ENCODE peak calls at places on chromosomes 7 and 10, in nine cellular contexts. One of them, this sample, is unnamed.

GRCh38 chr10:70537398-70538194 is 59.0 kb downstream of the PALD1 start:
- DNase-seq in RCC 7860: no peak
- DNase-seq in amniotic stem cell: no peak
- DNase-seq in prostate gland: no peak
- DNase-seq in T-helper 1 cell: no peak
- DNase-seq in left ventricle myocardium inferior: no peak
- DNase-seq in breast epithelium: no peak
- DNase-seq in activated CD8-positive, alpha-beta memory T cell treated with anti-CD3 and anti-CD28 coated beads, Interleukin-2, amount 50 U/mL, for 48 hours: no peak
- DNase-seq in T-helper 9 cell: no peak
- DNase-seq in this sample: no peak

GRCh38 chr10:109018892-109019507 is 904.3 kb downstream of the XPNPEP1 start:
- DNase-seq in RCC 7860: no peak
- DNase-seq in amniotic stem cell: no peak
- DNase-seq in prostate gland: no peak
- DNase-seq in T-helper 1 cell: no peak
- DNase-seq in left ventricle myocardium inferior: no peak
- DNase-seq in breast epithelium: no peak
- DNase-seq in activated CD8-positive, alpha-beta memory T cell treated with anti-CD3 and anti-CD28 coated beads, Interleukin-2, amount 50 U/mL, for 48 hours: no peak
- DNase-seq in T-helper 9 cell: no peak
- DNase-seq in this sample: no peak

GRCh38 chr10:78362406-78363022 is 328.9 kb downstream of the RPS24 start:
- DNase-seq in RCC 7860: no peak
- DNase-seq in amniotic stem cell: no peak
- DNase-seq in prostate gland: no peak
- DNase-seq in T-helper 1 cell: peak; percentile 19
- DNase-seq in left ventricle myocardium inferior: peak; percentile 26
- DNase-seq in breast epithelium: no peak
- DNase-seq in activated CD8-positive, alpha-beta memory T cell treated with anti-CD3 and anti-CD28 coated beads, Interleukin-2, amount 50 U/mL, for 48 hours: no peak
- DNase-seq in T-helper 9 cell: no peak
- DNase-seq in this sample: no peak

GRCh38 chr10:78178397-78178796 is 144.7 kb downstream of the RPS24 start:
- DNase-seq in RCC 7860: no peak
- DNase-seq in amniotic stem cell: no peak
- DNase-seq in prostate gland: no peak
- DNase-seq in T-helper 1 cell: no peak
- DNase-seq in left ventricle myocardium inferior: no peak
- DNase-seq in breast epithelium: no peak
- DNase-seq in activated CD8-positive, alpha-beta memory T cell treated with anti-CD3 and anti-CD28 coated beads, Interleukin-2, amount 50 U/mL, for 48 hours: no peak
- DNase-seq in T-helper 9 cell: no peak
- DNase-seq in this sample: no peak

GRCh38 chr7:108234981-108235450 is 104.9 kb upstream of the LAMB4 start:
- DNase-seq in RCC 7860: no peak
- DNase-seq in amniotic stem cell: no peak
- DNase-seq in prostate gland: no peak
- DNase-seq in T-helper 1 cell: no peak
- DNase-seq in left ventricle myocardium inferior: no peak
- DNase-seq in breast epithelium: no peak
- DNase-seq in activated CD8-positive, alpha-beta memory T cell treated with anti-CD3 and anti-CD28 coated beads, Interleukin-2, amount 50 U/mL, for 48 hours: no peak
- DNase-seq in T-helper 9 cell: no peak
- DNase-seq in this sample: no peak

GRCh38 chr7:125355899-125356298 is 426.3 kb upstream of the POT1 start:
- DNase-seq in RCC 7860: peak; percentile 43
- DNase-seq in amniotic stem cell: no peak
- DNase-seq in prostate gland: no peak
- DNase-seq in T-helper 1 cell: no peak
- DNase-seq in left ventricle myocardium inferior: no peak
- DNase-seq in breast epithelium: no peak
- DNase-seq in activated CD8-positive, alpha-beta memory T cell treated with anti-CD3 and anti-CD28 coated beads, Interleukin-2, amount 50 U/mL, for 48 hours: no peak
- DNase-seq in T-helper 9 cell: no peak
- DNase-seq in this sample: no peak

GRCh38 chr10:90930070-90930837 is 9.4 kb upstream of the ANKRD1 start:
- DNase-seq in RCC 7860: no peak
- DNase-seq in amniotic stem cell: peak; percentile 77
- DNase-seq in prostate gland: peak; percentile 61
- DNase-seq in T-helper 1 cell: no peak
- DNase-seq in left ventricle myocardium inferior: peak; percentile 24
- DNase-seq in breast epithelium: no peak
- DNase-seq in activated CD8-positive, alpha-beta memory T cell treated with anti-CD3 and anti-CD28 coated beads, Interleukin-2, amount 50 U/mL, for 48 hours: no peak
- DNase-seq in T-helper 9 cell: no peak
- DNase-seq in this sample: no peak

GRCh38 chr7:149772236-149772820 is 1.1 kb downstream of the ZNF467 start:
- DNase-seq in RCC 7860: no peak
- DNase-seq in amniotic stem cell: no peak
- DNase-seq in prostate gland: no peak
- DNase-seq in T-helper 1 cell: no peak
- DNase-seq in left ventricle myocardium inferior: no peak
- DNase-seq in breast epithelium: no peak
- DNase-seq in activated CD8-positive, alpha-beta memory T cell treated with anti-CD3 and anti-CD28 coated beads, Interleukin-2, amount 50 U/mL, for 48 hours: no peak
- DNase-seq in T-helper 9 cell: peak; percentile 12
- DNase-seq in this sample: no peak

GRCh38 chr10:73590881-73591577 is at the start of gene USP54:
- DNase-seq in RCC 7860: peak; percentile 86
- DNase-seq in amniotic stem cell: peak; percentile 9
- DNase-seq in prostate gland: no peak
- DNase-seq in T-helper 1 cell: peak; percentile 55
- DNase-seq in left ventricle myocardium inferior: no peak
- DNase-seq in breast epithelium: no peak
- DNase-seq in activated CD8-positive, alpha-beta memory T cell treated with anti-CD3 and anti-CD28 coated beads, Interleukin-2, amount 50 U/mL, for 48 hours: no peak
- DNase-seq in T-helper 9 cell: no peak
- DNase-seq in this sample: no peak

GRCh38 chr7:20113423-20114027 is 103.7 kb downstream of the MACC1 start:
- DNase-seq in RCC 7860: no peak
- DNase-seq in amniotic stem cell: no peak
- DNase-seq in prostate gland: no peak
- DNase-seq in T-helper 1 cell: no peak
- DNase-seq in left ventricle myocardium inferior: no peak
- DNase-seq in breast epithelium: no peak
- DNase-seq in activated CD8-positive, alpha-beta memory T cell treated with anti-CD3 and anti-CD28 coated beads, Interleukin-2, amount 50 U/mL, for 48 hours: no peak
- DNase-seq in T-helper 9 cell: no peak
- DNase-seq in this sample: no peak

GRCh38 chr7:50940621-50941020 is 157.9 kb upstream of the GRB10 start:
- DNase-seq in RCC 7860: no peak
- DNase-seq in amniotic stem cell: no peak
- DNase-seq in prostate gland: no peak
- DNase-seq in T-helper 1 cell: no peak
- DNase-seq in left ventricle myocardium inferior: no peak
- DNase-seq in breast epithelium: no peak
- DNase-seq in activated CD8-positive, alpha-beta memory T cell treated with anti-CD3 and anti-CD28 coated beads, Interleukin-2, amount 50 U/mL, for 48 hours: no peak
- DNase-seq in T-helper 9 cell: no peak
- DNase-seq in this sample: no peak

GRCh38 chr10:13624630-13625029 is 37.9 kb downstream of the PRPF18 start:
- DNase-seq in RCC 7860: no peak
- DNase-seq in amniotic stem cell: no peak
- DNase-seq in prostate gland: no peak
- DNase-seq in T-helper 1 cell: no peak
- DNase-seq in left ventricle myocardium inferior: no peak
- DNase-seq in breast epithelium: no peak
- DNase-seq in activated CD8-positive, alpha-beta memory T cell treated with anti-CD3 and anti-CD28 coated beads, Interleukin-2, amount 50 U/mL, for 48 hours: no peak
- DNase-seq in T-helper 9 cell: no peak
- DNase-seq in this sample: no peak

GRCh38 chr10:97543025-97543546 is 29.5 kb upstream of the ANKRD2 start:
- DNase-seq in RCC 7860: peak; percentile 91
- DNase-seq in amniotic stem cell: peak; percentile 90
- DNase-seq in prostate gland: peak; percentile 51
- DNase-seq in T-helper 1 cell: peak; percentile 44
- DNase-seq in left ventricle myocardium inferior: peak; percentile 75
- DNase-seq in breast epithelium: peak; percentile 63
- DNase-seq in activated CD8-positive, alpha-beta memory T cell treated with anti-CD3 and anti-CD28 coated beads, Interleukin-2, amount 50 U/mL, for 48 hours: peak; percentile 73
- DNase-seq in T-helper 9 cell: no peak
- DNase-seq in this sample: no peak

GRCh38 chr10:73744690-73744994 is 470 bp downstream of the SEC24C start:
- DNase-seq in RCC 7860: peak; percentile 20
- DNase-seq in amniotic stem cell: peak; percentile 74
- DNase-seq in prostate gland: peak; percentile 14
- DNase-seq in T-helper 1 cell: peak; percentile 66
- DNase-seq in left ventricle myocardium inferior: no peak
- DNase-seq in breast epithelium: no peak
- DNase-seq in activated CD8-positive, alpha-beta memory T cell treated with anti-CD3 and anti-CD28 coated beads, Interleukin-2, amount 50 U/mL, for 48 hours: peak; percentile 80
- DNase-seq in T-helper 9 cell: peak; percentile 41
- DNase-seq in this sample: no peak

GRCh38 chr10:123897146-123897545 is 5.5 kb upstream of the CPXM2 start:
- DNase-seq in RCC 7860: no peak
- DNase-seq in amniotic stem cell: no peak
- DNase-seq in prostate gland: no peak
- DNase-seq in T-helper 1 cell: no peak
- DNase-seq in left ventricle myocardium inferior: no peak
- DNase-seq in breast epithelium: no peak
- DNase-seq in activated CD8-positive, alpha-beta memory T cell treated with anti-CD3 and anti-CD28 coated beads, Interleukin-2, amount 50 U/mL, for 48 hours: no peak
- DNase-seq in T-helper 9 cell: no peak
- DNase-seq in this sample: no peak

GRCh38 chr7:119408596-119408995 is 864.4 kb upstream of the KCND2 start:
- DNase-seq in RCC 7860: no peak
- DNase-seq in amniotic stem cell: no peak
- DNase-seq in prostate gland: no peak
- DNase-seq in T-helper 1 cell: no peak
- DNase-seq in left ventricle myocardium inferior: no peak
- DNase-seq in breast epithelium: no peak
- DNase-seq in activated CD8-positive, alpha-beta memory T cell treated with anti-CD3 and anti-CD28 coated beads, Interleukin-2, amount 50 U/mL, for 48 hours: no peak
- DNase-seq in T-helper 9 cell: no peak
- DNase-seq in this sample: no peak

GRCh38 chr7:4103352-4104091 is 578.6 kb upstream of the FOXK1 start:
- DNase-seq in RCC 7860: peak; percentile 20
- DNase-seq in amniotic stem cell: no peak
- DNase-seq in prostate gland: no peak
- DNase-seq in T-helper 1 cell: no peak
- DNase-seq in left ventricle myocardium inferior: no peak
- DNase-seq in breast epithelium: no peak
- DNase-seq in activated CD8-positive, alpha-beta memory T cell treated with anti-CD3 and anti-CD28 coated beads, Interleukin-2, amount 50 U/mL, for 48 hours: no peak
- DNase-seq in T-helper 9 cell: no peak
- DNase-seq in this sample: no peak

GRCh38 chr7:100640438-100641410 is 628 bp downstream of the TFR2 start:
- DNase-seq in RCC 7860: no peak
- DNase-seq in amniotic stem cell: no peak
- DNase-seq in prostate gland: no peak
- DNase-seq in T-helper 1 cell: no peak
- DNase-seq in left ventricle myocardium inferior: no peak
- DNase-seq in breast epithelium: no peak
- DNase-seq in activated CD8-positive, alpha-beta memory T cell treated with anti-CD3 and anti-CD28 coated beads, Interleukin-2, amount 50 U/mL, for 48 hours: no peak
- DNase-seq in T-helper 9 cell: no peak
- DNase-seq in this sample: no peak

GRCh38 chr7:44887293-44887692 is 2.0 kb upstream of the PURB start:
- DNase-seq in RCC 7860: no peak
- DNase-seq in amniotic stem cell: no peak
- DNase-seq in prostate gland: no peak
- DNase-seq in T-helper 1 cell: no peak
- DNase-seq in left ventricle myocardium inferior: no peak
- DNase-seq in breast epithelium: no peak
- DNase-seq in activated CD8-positive, alpha-beta memory T cell treated with anti-CD3 and anti-CD28 coated beads, Interleukin-2, amount 50 U/mL, for 48 hours: no peak
- DNase-seq in T-helper 9 cell: no peak
- DNase-seq in this sample: no peak

GRCh38 chr7:5695709-5696345 is 85.6 kb downstream of the RNF216 start:
- DNase-seq in RCC 7860: no peak
- DNase-seq in amniotic stem cell: no peak
- DNase-seq in prostate gland: no peak
- DNase-seq in T-helper 1 cell: no peak
- DNase-seq in left ventricle myocardium inferior: no peak
- DNase-seq in breast epithelium: no peak
- DNase-seq in activated CD8-positive, alpha-beta memory T cell treated with anti-CD3 and anti-CD28 coated beads, Interleukin-2, amount 50 U/mL, for 48 hours: no peak
- DNase-seq in T-helper 9 cell: no peak
- DNase-seq in this sample: no peak

GRCh38 chr7:79786187-79786586 is 332.7 kb upstream of the MAGI2 start:
- DNase-seq in RCC 7860: no peak
- DNase-seq in amniotic stem cell: no peak
- DNase-seq in prostate gland: no peak
- DNase-seq in T-helper 1 cell: no peak
- DNase-seq in left ventricle myocardium inferior: no peak
- DNase-seq in breast epithelium: no peak
- DNase-seq in activated CD8-positive, alpha-beta memory T cell treated with anti-CD3 and anti-CD28 coated beads, Interleukin-2, amount 50 U/mL, for 48 hours: no peak
- DNase-seq in T-helper 9 cell: no peak
- DNase-seq in this sample: no peak

GRCh38 chr10:24900888-24901685 is 51.3 kb downstream of the PRTFDC1 start:
- DNase-seq in RCC 7860: no peak
- DNase-seq in amniotic stem cell: no peak
- DNase-seq in prostate gland: no peak
- DNase-seq in T-helper 1 cell: peak; percentile 31
- DNase-seq in left ventricle myocardium inferior: no peak
- DNase-seq in breast epithelium: no peak
- DNase-seq in activated CD8-positive, alpha-beta memory T cell treated with anti-CD3 and anti-CD28 coated beads, Interleukin-2, amount 50 U/mL, for 48 hours: no peak
- DNase-seq in T-helper 9 cell: no peak
- DNase-seq in this sample: no peak

GRCh38 chr10:125694874-125695273 is 11.9 kb upstream of the TEX36 start:
- DNase-seq in RCC 7860: peak; percentile 23
- DNase-seq in amniotic stem cell: peak; percentile 75
- DNase-seq in prostate gland: peak; percentile 53
- DNase-seq in T-helper 1 cell: no peak
- DNase-seq in left ventricle myocardium inferior: no peak
- DNase-seq in breast epithelium: no peak
- DNase-seq in activated CD8-positive, alpha-beta memory T cell treated with anti-CD3 and anti-CD28 coated beads, Interleukin-2, amount 50 U/mL, for 48 hours: no peak
- DNase-seq in T-helper 9 cell: no peak
- DNase-seq in this sample: no peak

GRCh38 chr10:32151876-32152275 is 95.7 kb upstream of the KIF5B start:
- DNase-seq in RCC 7860: no peak
- DNase-seq in amniotic stem cell: no peak
- DNase-seq in prostate gland: no peak
- DNase-seq in T-helper 1 cell: no peak
- DNase-seq in left ventricle myocardium inferior: no peak
- DNase-seq in breast epithelium: no peak
- DNase-seq in activated CD8-positive, alpha-beta memory T cell treated with anti-CD3 and anti-CD28 coated beads, Interleukin-2, amount 50 U/mL, for 48 hours: no peak
- DNase-seq in T-helper 9 cell: no peak
- DNase-seq in this sample: no peak

GRCh38 chr10:11898372-11899066 is 75.4 kb downstream of the PROSER2 start:
- DNase-seq in RCC 7860: peak; percentile 96
- DNase-seq in amniotic stem cell: no peak
- DNase-seq in prostate gland: peak; percentile 44
- DNase-seq in T-helper 1 cell: no peak
- DNase-seq in left ventricle myocardium inferior: no peak
- DNase-seq in breast epithelium: peak; percentile 84
- DNase-seq in activated CD8-positive, alpha-beta memory T cell treated with anti-CD3 and anti-CD28 coated beads, Interleukin-2, amount 50 U/mL, for 48 hours: no peak
- DNase-seq in T-helper 9 cell: no peak
- DNase-seq in this sample: no peak